ENCODE peak calls at places on chromosomes 3 and 15, in seven cellular contexts. D is lower lobe of right lung; K is adrenal gland; W is CD4-positive, alpha-beta memory T cell; G is Panc1; B is CD8-positive, alpha-beta memory T cell; A is NT2/D1. M is an unnamed sample.

GRCh38 chr15:45921376-45921775 is 286.5 kb downstream of the SQOR start:
- DNase-seq in G (no peak), A (no peak), W (no peak), K (no peak), B (no peak), D (no peak), M (peak; percentile 18)

GRCh38 chr3:107001635-107002034 is 375.6 kb upstream of the CCDC54 start:
- DNase-seq in B (no peak), K (no peak), D (no peak), G (no peak), A (no peak), W (no peak), M (no peak)

GRCh38 chr3:113629941-113630340 is 66.5 kb downstream of the USF3 start:
- DNase-seq in A (no peak), D (no peak), B (no peak), K (no peak), W (no peak), G (no peak), M (peak; percentile 51)

GRCh38 chr3:111081008-111081545 is 9.5 kb downstream of the NECTIN3 start:
- DNase-seq in D (no peak), G (no peak), W (no peak), K (no peak), A (no peak), B (no peak), M (no peak)

GRCh38 chr3:179263134-179263533 is 12.2 kb upstream of the KCNMB3 start:
- DNase-seq in K (no peak), W (no peak), D (no peak), B (no peak), A (no peak), G (no peak), M (no peak)

GRCh38 chr15:76163429-76164020 is 103.7 kb downstream of the TMEM266 start:
- DNase-seq in W (no peak), G (no peak), K (peak; percentile 90), D (peak; percentile 84), A (no peak), B (no peak), M (peak; percentile 63)

GRCh38 chr3:146187334-146187950 is 26.5 kb upstream of the PLOD2 start:
- DNase-seq in K (peak; percentile 47), D (no peak), W (no peak), G (no peak), A (no peak), B (no peak), M (peak; percentile 35)

GRCh38 chr3:11716576-11717250 is 73.0 kb upstream of the VGLL4 start:
- DNase-seq in W (no peak), B (no peak), G (no peak), D (no peak), K (no peak), A (no peak), M (no peak)

GRCh38 chr15:43230640-43231115 is 9.9 kb upstream of the EPB42 start:
- DNase-seq in W (no peak), G (no peak), A (no peak), D (no peak), B (no peak), K (peak; percentile 5), M (no peak)

GRCh38 chr3:157493627-157494550 is 9.3 kb downstream of the VEPH1 start:
- DNase-seq in D (no peak), A (peak; percentile 16), G (peak; percentile 35), W (no peak), B (no peak), K (no peak), M (no peak)

GRCh38 chr15:98717942-98718341 is 69.6 kb downstream of the IGF1R start:
- DNase-seq in D (no peak), G (no peak), W (no peak), A (no peak), B (no peak), K (no peak), M (no peak)

GRCh38 chr3:137172703-137173102 is 214.9 kb downstream of the IL20RB start:
- DNase-seq in K (no peak), A (no peak), W (no peak), D (no peak), B (no peak), G (no peak), M (no peak)

GRCh38 chr3:186268616-186269448 is 93.2 kb downstream of the DGKG start:
- DNase-seq in A (peak; percentile 36), W (no peak), D (no peak), K (peak; percentile 18), G (no peak), B (no peak), M (no peak)

GRCh38 chr3:150760431-150761200 is 2.4 kb downstream of the SIAH2 start:
- DNase-seq in A (no peak), K (no peak), G (no peak), W (peak; percentile 56), B (no peak), D (no peak), M (no peak)

GRCh38 chr3:101687142-101687931 is 819 bp upstream of the RPL24 start:
- DNase-seq in G (no peak), W (no peak), D (no peak), A (no peak), K (no peak), B (no peak), M (no peak)

GRCh38 chr3:128845119-128845518 is 34.3 kb upstream of the ACAD9 start:
- DNase-seq in B (no peak), G (no peak), D (no peak), W (no peak), K (no peak), A (no peak), M (no peak)

GRCh38 chr15:66701422-66702034 is 508 bp upstream of the SMAD6 start:
- DNase-seq in K (peak; percentile 43), W (peak; percentile 51), D (peak; percentile 70), A (no peak), B (no peak), G (no peak), M (peak; percentile 75)

GRCh38 chr3:62940763-62941632 is 65.8 kb upstream of the CADPS start:
- DNase-seq in K (no peak), D (no peak), G (no peak), A (no peak), B (no peak), W (no peak), M (no peak)

GRCh38 chr3:101117981-101118380 is 124.8 kb upstream of the ABI3BP start:
- DNase-seq in K (no peak), A (no peak), W (no peak), B (no peak), D (no peak), G (no peak), M (no peak)

GRCh38 chr3:70064194-70064787 is 64.8 kb downstream of the SAMMSON start:
- DNase-seq in W (no peak), A (no peak), G (peak; percentile 28), B (no peak), D (no peak), K (peak; percentile 25), M (peak; percentile 20)

GRCh38 chr15:76330281-76330680 is 6.3 kb upstream of the ISL2 start:
- DNase-seq in G (no peak), W (no peak), K (peak; percentile 83), D (no peak), B (no peak), A (no peak), M (peak; percentile 50)

DNA sequence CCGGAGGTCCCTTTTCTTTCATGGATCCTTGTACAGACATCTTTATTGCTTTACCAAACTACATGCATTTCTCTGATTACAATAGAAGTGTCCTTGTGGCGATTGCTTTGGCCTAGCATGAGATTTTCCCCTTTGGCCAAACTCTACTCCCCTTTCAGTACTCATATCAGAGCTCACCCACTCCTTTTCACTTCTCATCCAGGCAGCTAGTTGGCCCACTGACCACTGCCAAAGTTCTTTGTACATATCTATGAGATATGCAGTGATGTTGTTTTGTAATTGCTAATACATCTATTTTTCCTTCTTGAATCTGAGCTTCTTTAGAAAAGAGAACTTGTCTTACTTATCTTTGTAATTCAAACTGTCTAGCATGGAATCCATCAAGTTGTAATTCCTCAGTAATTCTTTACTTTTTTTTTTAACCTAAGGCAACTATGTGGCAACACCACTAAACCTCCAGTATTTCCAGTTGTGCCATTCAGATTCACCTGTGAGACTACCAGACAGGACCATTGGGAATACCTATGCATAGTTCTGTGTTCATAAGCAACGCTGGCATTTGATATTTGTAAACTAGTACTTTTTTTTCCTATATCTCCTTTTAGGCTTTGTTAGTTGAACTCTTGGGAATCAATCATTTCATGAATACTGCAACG is 39.2 kb downstream of the AADACL2 start:
- DNase-seq in G (no peak), K (no peak), W (no peak), A (no peak), D (no peak), B (no peak), M (no peak)
- H3K4me1 ChIP-seq in G (no peaks in the 10 kb centered on the region), K (peaks cover 34% of the 10 kb centered on the region), W (no peaks in the 10 kb centered on the region), A (no peaks in the 10 kb centered on the region), D (peaks cover 32% of the 10 kb centered on the region), B (no peaks in the 10 kb centered on the region), M (no peaks in the 10 kb centered on the region)

GRCh38 chr3:127574880-127575878 is 15.4 kb downstream of the TPRA1 start:
- DNase-seq in D (peak; percentile 90), K (peak; percentile 90), G (peak; percentile 82), W (peak; percentile 83), A (peak; percentile 78), B (peak; percentile 76), M (peak; percentile 91)
- H3K36me3 ChIP-seq in D (peaks cover 90% of the 10 kb centered on the region), K (peaks cover 45% of the 10 kb centered on the region), G (peaks cover 7% of the 10 kb centered on the region), W (peaks cover 4% of the 10 kb centered on the region), A (peaks cover 87% of the 10 kb centered on the region), B (peaks cover 13% of the 10 kb centered on the region), M (peaks cover 10% of the 10 kb centered on the region)

DNA sequence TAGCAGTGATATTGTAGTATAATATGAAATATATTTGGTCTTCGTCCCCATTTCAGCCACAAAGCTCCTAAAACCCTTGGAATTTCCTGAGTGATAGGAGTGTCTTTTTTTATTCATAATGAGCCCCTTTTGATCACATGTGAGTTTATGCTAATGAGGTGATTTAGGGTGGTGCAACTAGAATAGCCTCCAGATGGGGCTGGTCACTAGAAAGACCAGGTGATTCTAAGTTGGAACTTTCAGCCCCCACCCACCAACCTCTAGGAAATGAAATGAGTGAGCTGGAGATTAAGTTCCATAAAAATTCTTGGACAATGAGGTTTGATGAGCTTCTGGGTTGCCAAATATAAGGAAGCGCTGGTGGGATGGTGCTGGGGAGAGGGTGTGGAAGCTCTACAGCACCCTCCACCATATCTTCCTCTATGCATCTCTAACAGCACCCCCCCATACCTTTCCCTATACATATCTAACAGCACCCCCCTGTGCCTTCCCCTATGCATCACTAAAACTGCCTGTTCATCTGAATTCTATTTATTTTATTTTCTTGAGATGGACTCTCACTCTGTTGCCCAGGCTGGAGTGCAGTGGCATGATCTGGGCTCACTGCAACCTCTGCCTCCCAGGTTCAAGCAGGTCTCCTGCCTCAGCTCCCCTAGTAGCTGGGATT is 2.1 kb upstream of the SMCO1 start:
- DNase-seq in A (no peak), K (no peak), G (no peak), W (no peak), D (no peak), B (no peak), M (no peak)
- H3K9me3 ChIP-seq in A (peaks cover 41% of the 10 kb centered on the region), K (peaks cover 21% of the 10 kb centered on the region), G (no peaks in the 10 kb centered on the region), W (peaks cover 14% of the 10 kb centered on the region), D (peaks cover 35% of the 10 kb centered on the region), B (peaks cover 25% of the 10 kb centered on the region), M (peaks cover 9% of the 10 kb centered on the region)

DNA sequence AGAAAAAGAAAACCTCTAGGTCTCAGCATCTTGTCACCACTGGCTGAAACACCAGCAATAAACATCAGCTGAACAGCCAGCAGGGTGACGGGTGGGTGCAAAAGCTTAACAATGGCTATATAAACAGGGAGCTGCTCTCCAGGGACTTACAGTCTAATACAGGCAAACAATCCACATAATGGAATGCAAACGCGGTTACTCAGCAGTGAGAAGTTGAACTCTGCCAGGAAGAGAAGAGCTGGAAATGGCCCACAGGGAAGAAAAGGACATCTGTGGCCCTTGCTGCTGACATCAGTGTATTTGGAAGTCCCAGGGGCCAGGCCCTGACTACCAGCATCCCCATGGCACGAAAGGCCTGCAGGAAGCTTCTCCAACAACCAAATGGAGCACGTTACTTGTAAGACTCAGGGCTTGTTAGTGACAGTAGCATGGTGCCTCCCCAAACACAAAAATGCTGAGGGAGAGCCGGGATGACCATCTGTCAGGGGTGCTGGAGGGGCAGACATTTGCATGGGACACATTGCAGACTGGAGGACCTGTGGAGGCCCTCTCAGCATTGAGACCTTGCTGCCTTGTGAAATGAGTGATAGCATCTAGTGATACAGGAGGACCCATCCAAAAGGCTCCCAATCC is 3.0 kb downstream of the HEG1 start:
- DNase-seq in B (no peak), A (no peak), K (no peak), G (no peak), W (no peak), D (no peak), M (no peak)
- H3K4me1 ChIP-seq in B (peaks cover 46% of the 10 kb centered on the region), A (peaks cover 11% of the 10 kb centered on the region), K (peaks cover 50% of the 10 kb centered on the region), G (peaks cover 68% of the 10 kb centered on the region), W (peaks cover 61% of the 10 kb centered on the region), D (peaks cover 79% of the 10 kb centered on the region), M (peaks cover 4% of the 10 kb centered on the region)

M was measured in colonic mucosa.